ENCODE peak calls at places on chromosomes 1 and 21, in six cellular contexts. One of them, this sample, is unnamed.

GRCh38 chr1:37476460-37477197 is 2.2 kb downstream of the ZC3H12A start:
- DNase-seq in omental fat pad: no peak
- DNase-seq in psoas muscle: peak
- DNase-seq in fibroblast of lung: peak
- DNase-seq in AG04450: no peak
- DNase-seq in GM23248: peak
- DNase-seq in this sample: peak

GRCh38 chr1:234325878-234326492 is 47.3 kb upstream of the COA6 start:
- DNase-seq in omental fat pad: no peak
- DNase-seq in psoas muscle: no peak
- DNase-seq in fibroblast of lung: no peak
- DNase-seq in AG04450: no peak
- DNase-seq in GM23248: no peak
- DNase-seq in this sample: no peak

GRCh38 chr1:115182012-115182715 is 92.9 kb upstream of the TSPAN2 start:
- DNase-seq in omental fat pad: no peak
- DNase-seq in psoas muscle: no peak
- DNase-seq in fibroblast of lung: peak
- DNase-seq in AG04450: no peak
- DNase-seq in GM23248: peak
- DNase-seq in this sample: no peak

GRCh38 chr1:200409203-200409760 is 554 bp downstream of the ZNF281 start:
- DNase-seq in omental fat pad: peak
- DNase-seq in psoas muscle: peak
- DNase-seq in fibroblast of lung: peak
- DNase-seq in AG04450: no peak
- DNase-seq in GM23248: peak
- DNase-seq in this sample: no peak

GRCh38 chr1:154972517-154973343 is 1.8 kb upstream of the CKS1B start:
- DNase-seq in omental fat pad: no peak
- DNase-seq in psoas muscle: peak
- DNase-seq in fibroblast of lung: peak
- DNase-seq in AG04450: peak
- DNase-seq in GM23248: peak
- DNase-seq in this sample: no peak

GRCh38 chr1:66450043-66450514 is 83.9 kb upstream of the SGIP1 start:
- DNase-seq in omental fat pad: no peak
- DNase-seq in psoas muscle: no peak
- DNase-seq in fibroblast of lung: no peak
- DNase-seq in AG04450: no peak
- DNase-seq in GM23248: peak
- DNase-seq in this sample: no peak

GRCh38 chr1:68495532-68495931 is 1.4 kb downstream of the DEPDC1 start:
- DNase-seq in omental fat pad: no peak
- DNase-seq in psoas muscle: no peak
- DNase-seq in fibroblast of lung: no peak
- DNase-seq in AG04450: no peak
- DNase-seq in GM23248: peak
- DNase-seq in this sample: no peak

GRCh38 chr1:215677112-215677511 is 110.0 kb downstream of the KCTD3 start:
- DNase-seq in omental fat pad: no peak
- DNase-seq in psoas muscle: no peak
- DNase-seq in fibroblast of lung: no peak
- DNase-seq in AG04450: no peak
- DNase-seq in GM23248: no peak
- DNase-seq in this sample: no peak

GRCh38 chr21:31752352-31752751 is 20.4 kb upstream of the SCAF4 start:
- DNase-seq in omental fat pad: no peak
- DNase-seq in psoas muscle: no peak
- DNase-seq in fibroblast of lung: peak
- DNase-seq in AG04450: no peak
- DNase-seq in GM23248: peak
- DNase-seq in this sample: no peak

GRCh38 chr1:156129687-156130577 is 15.4 kb downstream of the LMNA start:
- DNase-seq in omental fat pad: peak
- DNase-seq in psoas muscle: peak
- DNase-seq in fibroblast of lung: peak
- DNase-seq in AG04450: peak
- DNase-seq in GM23248: peak
- DNase-seq in this sample: peak

GRCh38 chr1:27547220-27548116 is 56.5 kb downstream of the AHDC1 start:
- DNase-seq in omental fat pad: no peak
- DNase-seq in psoas muscle: no peak
- DNase-seq in fibroblast of lung: no peak
- DNase-seq in AG04450: no peak
- DNase-seq in GM23248: no peak
- DNase-seq in this sample: no peak

GRCh38 chr1:14571810-14572767 is 26.4 kb upstream of the KAZN start:
- DNase-seq in omental fat pad: no peak
- DNase-seq in psoas muscle: no peak
- DNase-seq in fibroblast of lung: no peak
- DNase-seq in AG04450: no peak
- DNase-seq in GM23248: peak
- DNase-seq in this sample: no peak

GRCh38 chr1:19191811-19192210 is 18.3 kb downstream of the UBR4 start:
- DNase-seq in omental fat pad: no peak
- DNase-seq in psoas muscle: no peak
- DNase-seq in fibroblast of lung: no peak
- DNase-seq in AG04450: no peak
- DNase-seq in GM23248: no peak
- DNase-seq in this sample: no peak

GRCh38 chr1:160997323-160998038 is 23.5 kb downstream of the F11R start:
- DNase-seq in omental fat pad: peak
- DNase-seq in psoas muscle: peak
- DNase-seq in fibroblast of lung: peak
- DNase-seq in AG04450: no peak
- DNase-seq in GM23248: peak
- DNase-seq in this sample: no peak

GRCh38 chr1:43464840-43465693 is 11.3 kb upstream of the HYI start:
- DNase-seq in omental fat pad: no peak
- DNase-seq in psoas muscle: no peak
- DNase-seq in fibroblast of lung: peak
- DNase-seq in AG04450: no peak
- DNase-seq in GM23248: no peak
- DNase-seq in this sample: no peak

GRCh38 chr1:221711156-221711577 is 30.7 kb downstream of the DUSP10 start:
- DNase-seq in omental fat pad: no peak
- DNase-seq in psoas muscle: no peak
- DNase-seq in fibroblast of lung: no peak
- DNase-seq in AG04450: no peak
- DNase-seq in GM23248: no peak
- DNase-seq in this sample: no peak

GRCh38 chr21:42668620-42669019 is 15.2 kb downstream of the PDE9A start:
- DNase-seq in omental fat pad: no peak
- DNase-seq in psoas muscle: no peak
- DNase-seq in fibroblast of lung: no peak
- DNase-seq in AG04450: no peak
- DNase-seq in GM23248: no peak
- DNase-seq in this sample: no peak

GRCh38 chr21:34133802-34134201 is 60.4 kb downstream of the MRPS6 start:
- DNase-seq in omental fat pad: no peak
- DNase-seq in psoas muscle: no peak
- DNase-seq in fibroblast of lung: no peak
- DNase-seq in AG04450: no peak
- DNase-seq in GM23248: no peak
- DNase-seq in this sample: no peak

GRCh38 chr21:28993293-28993629 is 584 bp upstream of the LTN1 start:
- DNase-seq in omental fat pad: no peak
- DNase-seq in psoas muscle: no peak
- DNase-seq in fibroblast of lung: no peak
- DNase-seq in AG04450: no peak
- DNase-seq in GM23248: no peak
- DNase-seq in this sample: no peak

GRCh38 chr1:95012389-95012788 is 60.4 kb downstream of the ALG14 start:
- DNase-seq in omental fat pad: no peak
- DNase-seq in psoas muscle: no peak
- DNase-seq in fibroblast of lung: peak
- DNase-seq in AG04450: peak
- DNase-seq in GM23248: peak
- DNase-seq in this sample: no peak

GRCh38 chr1:36157973-36158826 is 2.2 kb downstream of the MAP7D1 start:
- DNase-seq in omental fat pad: no peak
- DNase-seq in psoas muscle: no peak
- DNase-seq in fibroblast of lung: no peak
- DNase-seq in AG04450: no peak
- DNase-seq in GM23248: no peak
- DNase-seq in this sample: no peak

GRCh38 chr21:27837933-27838332 is 871.0 kb upstream of the ADAMTS5 start:
- DNase-seq in omental fat pad: no peak
- DNase-seq in psoas muscle: no peak
- DNase-seq in fibroblast of lung: no peak
- DNase-seq in AG04450: no peak
- DNase-seq in GM23248: no peak
- DNase-seq in this sample: no peak

GRCh38 chr21:15752763-15753407 is 23.1 kb downstream of the USP25 start:
- DNase-seq in omental fat pad: no peak
- DNase-seq in psoas muscle: no peak
- DNase-seq in fibroblast of lung: no peak
- DNase-seq in AG04450: no peak
- DNase-seq in GM23248: no peak
- DNase-seq in this sample: no peak

GRCh38 chr1:31444725-31445448 is 31.9 kb downstream of the SERINC2 start:
- DNase-seq in omental fat pad: no peak
- DNase-seq in psoas muscle: no peak
- DNase-seq in fibroblast of lung: no peak
- DNase-seq in AG04450: no peak
- DNase-seq in GM23248: peak
- DNase-seq in this sample: no peak

GRCh38 chr1:203153051-203153988 is 22.3 kb downstream of the MYBPH start:
- DNase-seq in omental fat pad: no peak
- DNase-seq in psoas muscle: no peak
- DNase-seq in fibroblast of lung: peak
- DNase-seq in AG04450: no peak
- DNase-seq in GM23248: peak
- DNase-seq in this sample: no peak

GRCh38 chr21:37645848-37646247 is 270.4 kb downstream of the KCNJ6 start:
- DNase-seq in omental fat pad: no peak
- DNase-seq in psoas muscle: no peak
- DNase-seq in fibroblast of lung: no peak
- DNase-seq in AG04450: no peak
- DNase-seq in GM23248: no peak
- DNase-seq in this sample: no peak

GRCh38 chr21:43262427-43262826 is 93.6 kb downstream of the CRYAA start:
- DNase-seq in omental fat pad: no peak
- DNase-seq in psoas muscle: peak
- DNase-seq in fibroblast of lung: no peak
- DNase-seq in AG04450: no peak
- DNase-seq in GM23248: no peak
- DNase-seq in this sample: no peak

GRCh38 chr21:35940074-35940927 is 120.0 kb downstream of the SETD4 start:
- DNase-seq in omental fat pad: no peak
- DNase-seq in psoas muscle: peak
- DNase-seq in fibroblast of lung: peak
- DNase-seq in AG04450: peak
- DNase-seq in GM23248: peak
- DNase-seq in this sample: peak

GRCh38 chr1:56688522-56689026 is 43.5 kb downstream of the PRKAA2 start:
- DNase-seq in omental fat pad: no peak
- DNase-seq in psoas muscle: no peak
- DNase-seq in fibroblast of lung: peak
- DNase-seq in AG04450: no peak
- DNase-seq in GM23248: peak
- DNase-seq in this sample: no peak

GRCh38 chr1:5681654-5682053 is 310.6 kb downstream of the NPHP4 start:
- DNase-seq in omental fat pad: no peak
- DNase-seq in psoas muscle: no peak
- DNase-seq in fibroblast of lung: no peak
- DNase-seq in AG04450: no peak
- DNase-seq in GM23248: no peak
- DNase-seq in this sample: no peak

GRCh38 chr1:244111008-244111407 is 59.9 kb downstream of the ZBTB18 start:
- DNase-seq in omental fat pad: no peak
- DNase-seq in psoas muscle: no peak
- DNase-seq in fibroblast of lung: no peak
- DNase-seq in AG04450: no peak
- DNase-seq in GM23248: no peak
- DNase-seq in this sample: no peak

GRCh38 chr1:225644666-225645065 is 8.3 kb downstream of the ENAH start:
- DNase-seq in omental fat pad: no peak
- DNase-seq in psoas muscle: no peak
- DNase-seq in fibroblast of lung: no peak
- DNase-seq in AG04450: no peak
- DNase-seq in GM23248: no peak
- DNase-seq in this sample: no peak

GRCh38 chr1:161801955-161802354 is 35.8 kb downstream of the ATF6 start:
- DNase-seq in omental fat pad: no peak
- DNase-seq in psoas muscle: no peak
- DNase-seq in fibroblast of lung: peak
- DNase-seq in AG04450: no peak
- DNase-seq in GM23248: no peak
- DNase-seq in this sample: no peak

GRCh38 chr1:83086346-83086745 is 912.6 kb downstream of the TTLL7 start:
- DNase-seq in omental fat pad: no peak
- DNase-seq in psoas muscle: no peak
- DNase-seq in fibroblast of lung: no peak
- DNase-seq in AG04450: no peak
- DNase-seq in GM23248: no peak
- DNase-seq in this sample: no peak

GRCh38 chr21:45401916-45402900 is 2.8 kb upstream of the COL18A1 start:
- DNase-seq in omental fat pad: no peak
- DNase-seq in psoas muscle: peak
- DNase-seq in fibroblast of lung: peak
- DNase-seq in AG04450: no peak
- DNase-seq in GM23248: no peak
- DNase-seq in this sample: no peak

GRCh38 chr1:66475940-66476339 is 58.0 kb upstream of the SGIP1 start:
- DNase-seq in omental fat pad: no peak
- DNase-seq in psoas muscle: peak
- DNase-seq in fibroblast of lung: no peak
- DNase-seq in AG04450: no peak
- DNase-seq in GM23248: no peak
- DNase-seq in this sample: no peak